ENCODE peak calls at places on chromosomes 3 and 15, in nine cellular contexts. E is AG10803; F is hypothalamus; C is H7; L is uterus; O is AG08395; D is activated CD4-positive, alpha-beta T cell treated with anti-CD3 and anti-CD28 coated beads for 1 hour; H is activated naive CD4-positive, alpha-beta T cell; U is pancreas. S is an unnamed sample.

GRCh38 chr3:27141668-27142067 is 227.5 kb downstream of the NEK10 start:
- DNase-seq in L (no peak), O (no peak), C (no peak), H (no peak), F (no peak), D (no peak), U (no peak), E (no peak), S (no peak)

GRCh38 chr3:123755508-123755907 is 128.6 kb downstream of the MYLK start:
- DNase-seq in E (peak), U (no peak), O (peak), D (no peak), C (no peak), F (no peak), H (no peak), L (no peak), S (no peak)

GRCh38 chr3:82745544-82745943 is 984.1 kb upstream of the GBE1 start:
- DNase-seq in U (no peak), O (no peak), E (no peak), D (no peak), F (no peak), C (no peak), H (no peak), L (no peak), S (no peak)

GRCh38 chr3:125582707-125583106 is 12.6 kb downstream of the OSBPL11 start:
- DNase-seq in U (no peak), C (no peak), O (no peak), L (no peak), F (no peak), D (no peak), H (no peak), E (no peak), S (no peak)

GRCh38 chr15:75650908-75651809 is 3.4 kb downstream of the SNX33 start:
- DNase-seq in U (peak), D (no peak), C (no peak), F (no peak), E (no peak), O (peak), H (no peak), L (no peak), S (no peak)

GRCh38 chr15:72375501-72375845 is 341 bp downstream of the HEXA start:
- DNase-seq in C (no peak), E (no peak), O (peak), L (no peak), F (no peak), H (no peak), U (peak), D (no peak), S (no peak)

GRCh38 chr3:60065227-60065868 is 1015.5 kb upstream of the CFAP20DC start:
- DNase-seq in D (no peak), U (no peak), F (no peak), E (no peak), H (no peak), O (no peak), C (no peak), L (no peak), S (no peak)

GRCh38 chr3:195097331-195098255 is 173.4 kb downstream of the XXYLT1 start:
- DNase-seq in L (no peak), U (no peak), C (no peak), O (no peak), F (no peak), H (no peak), E (no peak), D (no peak), S (no peak)

GRCh38 chr15:78565951-78566774 is 843 bp downstream of the CHRNA5 start:
- DNase-seq in C (peak), U (no peak), D (no peak), L (no peak), E (peak), F (no peak), O (peak), H (no peak), S (no peak)

GRCh38 chr15:84398763-84399701 is 163.5 kb downstream of the GOLGA6L4 start:
- DNase-seq in F (no peak), U (no peak), L (peak), E (no peak), H (no peak), C (peak), O (no peak), D (peak), S (no peak)

GRCh38 chr3:171526869-171527268 is 66.7 kb upstream of the TNIK start:
- DNase-seq in C (no peak), H (no peak), U (no peak), O (peak), F (no peak), L (no peak), E (peak), D (no peak), S (no peak)

GRCh38 chr15:39699531-39700110 is 83.0 kb downstream of the FSIP1 start:
- DNase-seq in H (no peak), O (peak), U (no peak), E (peak), L (no peak), D (no peak), F (no peak), C (no peak), S (no peak)

GRCh38 chr3:160094562-160094961 is 105.9 kb downstream of the IL12A start:
- DNase-seq in L (no peak), C (no peak), U (no peak), H (no peak), D (no peak), E (no peak), O (no peak), F (no peak), S (no peak)

GRCh38 chr3:21390136-21390535 is 360.9 kb downstream of the ZNF385D start:
- DNase-seq in O (peak), D (no peak), U (no peak), E (peak), H (no peak), C (no peak), L (no peak), F (no peak), S (no peak)

GRCh38 chr15:45162771-45163507 is 24.8 kb downstream of the SHF start:
- DNase-seq in C (peak), H (peak), D (peak), F (peak), U (peak), O (peak), E (peak), L (peak), S (peak)

GRCh38 chr15:85002517-85002916 is 20.9 kb downstream of the PDE8A start:
- DNase-seq in U (no peak), H (no peak), E (no peak), C (no peak), F (no peak), D (no peak), O (no peak), L (no peak), S (no peak)

GRCh38 chr3:41508063-41508696 is 308.9 kb downstream of the CTNNB1 start:
- DNase-seq in U (no peak), H (no peak), L (no peak), E (no peak), D (no peak), O (no peak), F (no peak), C (no peak), S (no peak)

GRCh38 chr3:69079269-69080159 is 651 bp downstream of the UBA3 start:
- DNase-seq in D (no peak), E (no peak), U (peak), L (no peak), C (peak), O (peak), F (no peak), H (no peak), S (peak)

GRCh38 chr3:176078916-176079315 is 1118.4 kb downstream of the TBL1XR1 start:
- DNase-seq in U (no peak), H (no peak), C (no peak), D (no peak), O (peak), F (no peak), E (peak), L (no peak), S (no peak)

GRCh38 chr15:100222349-100222715 is 119.4 kb downstream of the ADAMTS17 start:
- DNase-seq in L (no peak), C (no peak), U (no peak), F (no peak), D (no peak), E (no peak), H (no peak), O (no peak), S (no peak)

GRCh38 chr15:56732881-56733130 is 503 bp downstream of the ZNF280D start:
- DNase-seq in L (no peak), U (no peak), H (no peak), O (no peak), F (peak), D (no peak), E (no peak), C (no peak), S (no peak)

GRCh38 chr3:168095611-168096209 is at the start of gene GOLIM4:
- DNase-seq in O (peak), L (peak), U (peak), C (peak), F (peak), E (peak), H (no peak), D (peak), S (peak)

GRCh38 chr3:136263251-136263650 is 13.1 kb downstream of the PCCB start:
- DNase-seq in F (no peak), D (no peak), E (no peak), H (no peak), C (no peak), U (no peak), O (no peak), L (no peak), S (no peak)

GRCh38 chr15:53260647-53261046 is 470.5 kb upstream of the ONECUT1 start:
- DNase-seq in E (no peak), D (no peak), L (no peak), O (no peak), H (no peak), C (no peak), F (no peak), U (no peak), S (no peak)

GRCh38 chr3:54361884-54362283 is 239.5 kb downstream of the CACNA2D3 start:
- DNase-seq in L (no peak), O (no peak), H (no peak), F (no peak), D (no peak), C (no peak), E (no peak), U (no peak), S (no peak)

GRCh38 chr3:111695584-111696213 is 100.6 kb upstream of the ZBED2 start:
- DNase-seq in O (peak), L (no peak), U (no peak), H (no peak), D (no peak), C (no peak), F (no peak), E (peak), S (no peak)

GRCh38 chr3:123283074-123283473 is 81.3 kb downstream of the SEC22A start:
- DNase-seq in O (no peak), U (no peak), L (no peak), C (peak), D (no peak), E (no peak), H (no peak), F (no peak), S (no peak)

GRCh38 chr3:183108002-183108449 is 8.7 kb upstream of the MCCC1 start:
- DNase-seq in H (no peak), O (no peak), C (no peak), U (no peak), F (no peak), L (no peak), D (no peak), E (no peak), S (no peak)

S was measured in activated B cell treated with CpG ODN at 0.5 μM for 24 hours.